ENCODE peak calls at places on chromosome 16, in five cellular contexts. E, L, Y, W and S are unnamed samples.

GRCh38 chr16:12289175-12290063 is 312.9 kb downstream of the SNX29 start:
- DNase-seq in W (peak; percentile 55), L (peak; percentile 21), Y (no peak), E (no peak), S (no peak)

GRCh38 chr16:30054959-30055553 is 10.5 kb upstream of the ALDOA start:
- DNase-seq in W (peak; percentile 67), Y (peak; percentile 48), E (no peak), L (peak; percentile 32), S (peak; percentile 54)

GRCh38 chr16:83899272-83899897 is 470 bp downstream of the MLYCD start:
- DNase-seq in L (peak; percentile 75), E (peak; percentile 71), Y (peak; percentile 29), W (peak; percentile 47), S (peak; percentile 49)

GRCh38 chr16:80123189-80123588 is 417.6 kb upstream of the DYNLRB2 start:
- DNase-seq in L (no peak), Y (no peak), E (peak; percentile 75), W (no peak), S (no peak)

GRCh38 chr16:84303516-84303915 is 8.8 kb downstream of the WFDC1 start:
- DNase-seq in Y (no peak), E (no peak), L (no peak), W (no peak), S (no peak)

GRCh38 chr16:10519929-10520868 is 60.2 kb downstream of the EMP2 start:
- DNase-seq in W (no peak), E (no peak), Y (no peak), L (no peak), S (no peak)

GRCh38 chr16:17305694-17306093 is 165.1 kb downstream of the XYLT1 start:
- DNase-seq in E (no peak), Y (no peak), W (no peak), L (no peak), S (no peak)

GRCh38 chr16:22674832-22675191 is 139.2 kb upstream of the HS3ST2 start:
- DNase-seq in Y (no peak), W (no peak), L (no peak), E (no peak), S (no peak)

GRCh38 chr16:68760671-68761275 is 23.7 kb downstream of the CDH1 start:
- DNase-seq in L (no peak), W (no peak), E (peak; percentile 73), Y (no peak), S (no peak)

GRCh38 chr16:66434619-66435430 is 7.7 kb downstream of the BEAN1 start:
- DNase-seq in E (no peak), Y (no peak), L (no peak), W (no peak), S (no peak)

GRCh38 chr16:84718-85452 is 6.9 kb downstream of the MPG start:
- DNase-seq in L (peak; percentile 97), E (peak; percentile 97), W (peak; percentile 49), Y (peak; percentile 58), S (no peak)

GRCh38 chr16:23826528-23827244 is 9.1 kb upstream of the PRKCB start:
- DNase-seq in E (no peak), L (no peak), Y (no peak), W (no peak), S (no peak)

GRCh38 chr16:65125871-65126270 is 4.0 kb upstream of the CDH11 start:
- DNase-seq in L (no peak), Y (no peak), W (no peak), E (peak; percentile 41), S (no peak)

GRCh38 chr16:50293041-50293783 is 26.9 kb downstream of the ADCY7 start:
- DNase-seq in W (no peak), L (no peak), E (no peak), Y (no peak), S (no peak)

GRCh38 chr16:69083306-69083941 is 22.0 kb upstream of the HAS3 start:
- DNase-seq in W (no peak), Y (no peak), E (no peak), L (no peak), S (no peak)

GRCh38 chr16:89275837-89276720 is 58.6 kb downstream of the ZNF778 start:
- DNase-seq in E (no peak), Y (no peak), W (no peak), L (no peak), S (no peak)

GRCh38 chr16:23355106-23355670 is 53.1 kb downstream of the SCNN1B start:
- DNase-seq in E (no peak), Y (no peak), L (no peak), W (no peak), S (no peak)

GRCh38 chr16:25143898-25144297 is 32.4 kb downstream of the LCMT1 start:
- DNase-seq in Y (no peak), W (no peak), E (no peak), L (no peak), S (no peak)
- TF ChIP-seq CTCF in Y (no peak), W (no peak), E (no peak), L (peak; percentile 24), S (no peak)

GRCh38 chr16:81612351-81613170 is 166.5 kb upstream of the PLCG2 start:
- DNase-seq in Y (no peak), L (peak; percentile 96), E (peak; percentile 56), W (no peak), S (no peak)
- H3K4me1 ChIP-seq in Y (peaks cover 23% of the 10 kb centered on the region), L (peaks cover 53% of the 10 kb centered on the region), E (peaks cover 13% of the 10 kb centered on the region), W (peaks cover 5% of the 10 kb centered on the region), S (peaks cover 6% of the 10 kb centered on the region)

GRCh38 chr16:2845116-2845515 is 12.9 kb downstream of the PRSS22 start:
- DNase-seq in L (no peak), Y (no peak), W (no peak), E (no peak), S (no peak)
- H3K27me3 ChIP-seq in L (no peaks in the 10 kb centered on the region), Y (no peaks in the 10 kb centered on the region), W (no peaks in the 10 kb centered on the region), E (peaks cover 5% of the 10 kb centered on the region), S (no peaks in the 10 kb centered on the region)

DNA sequence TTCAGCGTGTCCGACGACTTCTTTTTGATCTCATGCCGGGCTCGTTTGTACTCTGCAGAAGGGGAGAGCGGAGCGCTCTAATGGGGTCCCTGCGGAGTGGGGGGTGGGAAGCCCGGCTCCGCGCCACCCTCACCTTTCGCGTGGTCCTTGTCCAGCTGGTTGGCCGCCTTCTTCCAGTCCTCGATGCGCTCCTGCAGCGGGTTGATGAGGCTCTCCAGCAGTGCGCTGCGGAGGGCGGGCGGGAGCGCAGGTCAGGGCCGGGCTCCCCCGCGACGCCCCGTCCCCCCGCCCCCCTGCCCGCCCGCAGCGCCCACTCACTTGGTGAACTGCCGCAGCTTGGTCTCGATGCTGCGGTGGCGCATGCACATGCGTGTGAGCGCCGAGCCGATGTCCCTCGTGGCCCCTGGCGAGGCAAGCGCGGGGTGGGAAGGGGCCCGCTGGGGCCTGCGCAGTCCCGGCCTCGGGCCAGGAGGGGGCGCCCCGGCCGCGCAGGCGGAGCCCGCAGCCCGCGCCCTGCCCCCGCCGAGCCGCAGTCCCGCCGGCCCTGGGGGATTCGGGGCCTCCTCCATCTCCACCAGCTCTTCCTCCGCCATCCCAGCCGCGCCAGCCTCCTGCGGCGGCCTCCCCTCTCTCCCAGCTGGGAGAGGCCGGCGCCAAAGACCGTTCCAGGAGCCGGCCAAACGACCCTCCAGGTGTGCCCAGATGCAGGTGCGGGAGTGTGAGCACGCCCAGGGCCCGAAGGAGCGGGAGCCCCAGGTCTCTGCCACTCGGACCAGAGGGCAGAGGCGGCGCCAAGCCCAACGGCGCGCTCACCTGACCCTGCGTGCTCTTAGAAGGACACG is 6.0 kb downstream of the MTSS2 start:
- DNase-seq in E (no peak), Y (no peak), L (no peak), W (no peak), S (no peak)
- TF ChIP-seq CTCF in E (no peak), Y (peak; percentile 24), L (peak; percentile 56), W (no peak), S (peak; percentile 66)

DNA sequence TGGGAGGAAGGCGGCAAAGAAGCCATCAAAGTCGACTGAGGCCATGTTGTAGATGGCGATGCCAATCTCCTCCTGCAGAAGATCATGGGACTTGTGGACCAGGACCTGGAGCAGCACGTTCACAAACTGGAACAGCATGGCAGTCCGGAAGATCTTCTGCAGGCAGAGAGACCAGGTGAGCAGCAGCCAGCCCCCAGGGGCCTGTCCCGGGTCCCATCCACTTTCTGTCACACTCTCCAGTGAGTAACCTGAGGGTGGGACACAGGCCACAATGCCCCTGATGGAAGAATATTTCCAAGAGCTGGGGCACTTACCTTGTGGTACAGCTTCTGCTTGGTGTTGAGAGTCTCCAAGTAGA is 38.0 kb upstream of the GSG1L start:
- DNase-seq in W (no peak), Y (no peak), L (no peak), E (no peak), S (no peak)
- H3K4me1 ChIP-seq in W (no peaks in the 10 kb centered on the region), Y (no peaks in the 10 kb centered on the region), L (no peaks in the 10 kb centered on the region), E (no peaks in the 10 kb centered on the region), S (no peaks in the 10 kb centered on the region)

GRCh38 chr16:31214705-31215286 is 877 bp downstream of the TRIM72 start:
- DNase-seq in E (no peak), W (no peak), L (no peak), Y (no peak), S (no peak)

GRCh38 chr16:31213877-31214704 is at the start of gene TRIM72:
- DNase-seq in W (no peak), L (no peak), E (no peak), Y (no peak), S (no peak)

GRCh38 chr16:31215287-31216115 is 1.4 kb downstream of the PYDC1 start:
- DNase-seq in L (peak; percentile 21), E (peak; percentile 71), Y (no peak), W (peak; percentile 71), S (peak; percentile 46)

GRCh38 chr16:31211960-31212359 is 2.0 kb upstream of the TRIM72 start:
- DNase-seq in W (no peak), E (no peak), Y (no peak), L (no peak), S (no peak)

DNA sequence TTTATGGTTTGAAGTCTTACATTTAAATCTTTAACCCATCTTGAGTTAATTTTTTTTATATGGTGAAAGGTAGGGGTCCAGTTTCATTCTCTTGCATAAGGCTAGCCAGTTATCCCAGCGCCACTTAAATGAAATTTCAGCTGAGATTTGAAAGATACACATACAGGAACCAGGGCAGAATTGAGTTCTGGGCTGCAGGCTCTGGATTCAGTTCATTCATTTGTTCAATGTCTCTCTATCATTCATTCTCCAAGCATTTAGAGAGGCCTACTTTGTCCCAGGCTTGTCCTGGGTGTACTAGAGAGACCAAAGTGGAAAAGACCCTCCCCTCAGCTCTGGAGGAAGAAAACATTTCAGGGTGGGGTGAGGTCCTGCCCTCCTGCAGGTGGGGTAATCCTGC is 577 bp upstream of the TRIM72 start:
- DNase-seq in Y (no peak), E (no peak), L (no peak), W (no peak), S (no peak)
- H3K27me3 ChIP-seq in Y (peaks cover 24% of the 10 kb centered on the region), E (peaks cover 36% of the 10 kb centered on the region), L (peaks cover 34% of the 10 kb centered on the region), W (peaks cover 32% of the 10 kb centered on the region), S (no peaks in the 10 kb centered on the region)

GRCh38 chr16:35404273-35404672 is 1944.9 kb downstream of the TP53TG3F start:
- DNase-seq in Y (no peak), W (no peak), L (no peak), E (no peak), S (no peak)
- TF ChIP-seq CTCF in Y (no peak), W (no peak), L (no peak), E (no peak), S (no peak)